ENCODE peak calls at places on chromosomes 12 and 14, in four cellular contexts. One of them, this sample, is unnamed.

GRCh38 chr14:54718046-54718445 is 151.1 kb downstream of the SAMD4A start:
- DNase-seq in MG63: no peak
- DNase-seq in right atrium auricular region: no peak
- DNase-seq in neuronal stem cell: no peak
- DNase-seq in this sample: no peak

GRCh38 chr12:14473707-14474287 is 93.9 kb downstream of the PLBD1 start:
- DNase-seq in MG63: no peak
- DNase-seq in neuronal stem cell: no peak
- DNase-seq in right atrium auricular region: no peak
- DNase-seq in this sample: no peak

GRCh38 chr12:63301311-63301710 is 150.3 kb upstream of the AVPR1A start:
- DNase-seq in right atrium auricular region: no peak
- DNase-seq in MG63: no peak
- DNase-seq in neuronal stem cell: no peak
- DNase-seq in this sample: no peak

GRCh38 chr12:31035944-31036665 is 37.6 kb upstream of the DDX11 start:
- DNase-seq in neuronal stem cell: no peak
- DNase-seq in right atrium auricular region: no peak
- DNase-seq in MG63: peak
- DNase-seq in this sample: peak

GRCh38 chr14:50045039-50045711 is 71.2 kb downstream of the VCPKMT start:
- DNase-seq in MG63: peak
- DNase-seq in right atrium auricular region: peak
- DNase-seq in neuronal stem cell: no peak
- DNase-seq in this sample: peak

GRCh38 chr14:54347044-54347443 is 49.8 kb upstream of the CDKN3 start:
- DNase-seq in neuronal stem cell: no peak
- DNase-seq in right atrium auricular region: no peak
- DNase-seq in MG63: no peak
- DNase-seq in this sample: no peak

GRCh38 chr12:1347294-1347693 is 247.1 kb downstream of the FBXL14 start:
- DNase-seq in MG63: no peak
- DNase-seq in right atrium auricular region: no peak
- DNase-seq in neuronal stem cell: no peak
- DNase-seq in this sample: no peak

GRCh38 chr14:104856869-104857860 is 7.9 kb upstream of the CEP170B start:
- DNase-seq in MG63: no peak
- DNase-seq in neuronal stem cell: no peak
- DNase-seq in right atrium auricular region: no peak
- DNase-seq in this sample: no peak

GRCh38 chr12:94244165-94245133 is 96.1 kb downstream of the PLXNC1 start:
- DNase-seq in neuronal stem cell: no peak
- DNase-seq in right atrium auricular region: no peak
- DNase-seq in MG63: no peak
- DNase-seq in this sample: no peak

GRCh38 chr14:54175298-54175942 is 218.8 kb upstream of the BMP4 start:
- DNase-seq in MG63: peak
- DNase-seq in neuronal stem cell: peak
- DNase-seq in right atrium auricular region: peak
- DNase-seq in this sample: no peak

GRCh38 chr12:95874452-95874851 is 15.7 kb downstream of the SNRPF start:
- DNase-seq in neuronal stem cell: no peak
- DNase-seq in right atrium auricular region: no peak
- DNase-seq in MG63: no peak
- DNase-seq in this sample: no peak

GRCh38 chr12:113469224-113469652 is 2.4 kb downstream of the LHX5 start:
- DNase-seq in right atrium auricular region: no peak
- DNase-seq in MG63: no peak
- DNase-seq in neuronal stem cell: no peak
- DNase-seq in this sample: no peak

GRCh38 chr12:113302466-113302865 is 32.4 kb downstream of the SLC8B1 start:
- DNase-seq in MG63: no peak
- DNase-seq in neuronal stem cell: no peak
- DNase-seq in right atrium auricular region: no peak
- DNase-seq in this sample: no peak

GRCh38 chr12:111434680-111435338 is 29.1 kb downstream of the SH2B3 start:
- DNase-seq in right atrium auricular region: peak
- DNase-seq in neuronal stem cell: no peak
- DNase-seq in MG63: peak
- DNase-seq in this sample: peak

GRCh38 chr14:39395555-39396254 is 36.5 kb downstream of the FBXO33 start:
- DNase-seq in MG63: no peak
- DNase-seq in neuronal stem cell: no peak
- DNase-seq in right atrium auricular region: no peak
- DNase-seq in this sample: no peak

GRCh38 chr12:14714437-14714836 is 18.0 kb upstream of the GUCY2C start:
- DNase-seq in MG63: no peak
- DNase-seq in right atrium auricular region: no peak
- DNase-seq in neuronal stem cell: no peak
- DNase-seq in this sample: no peak

GRCh38 chr14:73457935-73458218 is 469 bp downstream of the NUMB start:
- DNase-seq in MG63: peak
- DNase-seq in right atrium auricular region: no peak
- DNase-seq in neuronal stem cell: no peak
- DNase-seq in this sample: no peak

GRCh38 chr12:76713130-76713529 is 50.8 kb upstream of the ZDHHC17 start:
- DNase-seq in neuronal stem cell: no peak
- DNase-seq in right atrium auricular region: no peak
- DNase-seq in MG63: no peak
- DNase-seq in this sample: no peak

GRCh38 chr14:105475269-105475915 is 771 bp downstream of the CRIP2 start:
- DNase-seq in right atrium auricular region: no peak
- DNase-seq in MG63: peak
- DNase-seq in neuronal stem cell: no peak
- DNase-seq in this sample: no peak

GRCh38 chr12:70367268-70368141 is 1.4 kb downstream of the KCNMB4 start:
- DNase-seq in neuronal stem cell: peak
- DNase-seq in MG63: no peak
- DNase-seq in right atrium auricular region: no peak
- DNase-seq in this sample: no peak

GRCh38 chr12:130029151-130029550 is 125.3 kb upstream of the TMEM132D start:
- DNase-seq in MG63: no peak
- DNase-seq in right atrium auricular region: no peak
- DNase-seq in neuronal stem cell: no peak
- DNase-seq in this sample: no peak

GRCh38 chr14:50762001-50762930 is 68.7 kb downstream of the NIN start:
- DNase-seq in neuronal stem cell: no peak
- DNase-seq in MG63: peak
- DNase-seq in right atrium auricular region: no peak
- DNase-seq in this sample: no peak

GRCh38 chr12:75587340-75588106 is 76.1 kb upstream of the KRR1 start:
- DNase-seq in right atrium auricular region: no peak
- DNase-seq in MG63: no peak
- DNase-seq in neuronal stem cell: no peak
- DNase-seq in this sample: no peak

GRCh38 chr14:60621386-60621785 is 27.9 kb downstream of the SIX1 start:
- DNase-seq in neuronal stem cell: no peak
- DNase-seq in right atrium auricular region: no peak
- DNase-seq in MG63: no peak
- DNase-seq in this sample: no peak

GRCh38 chr12:21223930-21224329 is 92.9 kb downstream of the SLCO1B1 start:
- DNase-seq in right atrium auricular region: no peak
- DNase-seq in MG63: no peak
- DNase-seq in neuronal stem cell: peak
- DNase-seq in this sample: no peak

GRCh38 chr12:65827827-65828231 is 3.5 kb downstream of the HMGA2 start:
- DNase-seq in neuronal stem cell: no peak
- DNase-seq in right atrium auricular region: no peak
- DNase-seq in MG63: no peak
- DNase-seq in this sample: no peak

GRCh38 chr14:103624860-103625259 is 4.2 kb upstream of the KLC1 start:
- DNase-seq in neuronal stem cell: no peak
- DNase-seq in right atrium auricular region: peak
- DNase-seq in MG63: peak
- DNase-seq in this sample: peak
- H3K4me3 ChIP-seq in neuronal stem cell: no peak
- H3K4me3 ChIP-seq in right atrium auricular region: no peak
- H3K4me3 ChIP-seq in MG63: no peak
- H3K4me3 ChIP-seq in this sample: no peak

DNA sequence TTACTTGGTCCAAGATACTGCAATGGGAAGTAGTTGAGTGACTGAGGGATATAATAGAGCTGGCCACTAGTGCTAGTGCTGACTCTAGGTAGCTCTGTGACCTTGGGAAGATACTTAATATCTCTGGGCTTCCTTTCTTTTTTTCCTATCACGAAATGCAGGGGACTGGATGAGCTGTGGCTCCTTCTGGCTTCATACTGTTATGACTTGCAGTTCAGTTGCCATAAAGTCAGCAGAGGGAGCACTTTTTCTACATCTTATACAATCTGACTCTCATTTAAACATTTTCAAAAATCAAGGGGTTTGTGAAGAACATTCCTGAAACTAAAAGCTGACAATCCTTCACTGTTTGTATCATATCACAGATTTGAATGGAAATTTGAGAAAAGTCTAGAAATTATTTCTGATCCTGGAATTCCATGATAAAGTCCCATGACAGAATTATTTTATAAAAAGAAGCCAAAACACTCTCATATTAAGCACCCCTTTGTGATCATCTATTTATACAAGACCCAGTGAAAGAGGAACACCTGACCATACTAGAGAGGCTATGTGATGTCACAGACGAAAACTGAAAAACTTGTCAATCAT is 5.4 kb downstream of the BHLHE41 start:
- DNase-seq in MG63: no peak
- DNase-seq in neuronal stem cell: no peak
- DNase-seq in right atrium auricular region: no peak
- DNase-seq in this sample: no peak
- H3K4me3 ChIP-seq in MG63: no peak
- H3K4me3 ChIP-seq in neuronal stem cell: no peak
- H3K4me3 ChIP-seq in right atrium auricular region: no peak
- H3K4me3 ChIP-seq in this sample: no peak

DNA sequence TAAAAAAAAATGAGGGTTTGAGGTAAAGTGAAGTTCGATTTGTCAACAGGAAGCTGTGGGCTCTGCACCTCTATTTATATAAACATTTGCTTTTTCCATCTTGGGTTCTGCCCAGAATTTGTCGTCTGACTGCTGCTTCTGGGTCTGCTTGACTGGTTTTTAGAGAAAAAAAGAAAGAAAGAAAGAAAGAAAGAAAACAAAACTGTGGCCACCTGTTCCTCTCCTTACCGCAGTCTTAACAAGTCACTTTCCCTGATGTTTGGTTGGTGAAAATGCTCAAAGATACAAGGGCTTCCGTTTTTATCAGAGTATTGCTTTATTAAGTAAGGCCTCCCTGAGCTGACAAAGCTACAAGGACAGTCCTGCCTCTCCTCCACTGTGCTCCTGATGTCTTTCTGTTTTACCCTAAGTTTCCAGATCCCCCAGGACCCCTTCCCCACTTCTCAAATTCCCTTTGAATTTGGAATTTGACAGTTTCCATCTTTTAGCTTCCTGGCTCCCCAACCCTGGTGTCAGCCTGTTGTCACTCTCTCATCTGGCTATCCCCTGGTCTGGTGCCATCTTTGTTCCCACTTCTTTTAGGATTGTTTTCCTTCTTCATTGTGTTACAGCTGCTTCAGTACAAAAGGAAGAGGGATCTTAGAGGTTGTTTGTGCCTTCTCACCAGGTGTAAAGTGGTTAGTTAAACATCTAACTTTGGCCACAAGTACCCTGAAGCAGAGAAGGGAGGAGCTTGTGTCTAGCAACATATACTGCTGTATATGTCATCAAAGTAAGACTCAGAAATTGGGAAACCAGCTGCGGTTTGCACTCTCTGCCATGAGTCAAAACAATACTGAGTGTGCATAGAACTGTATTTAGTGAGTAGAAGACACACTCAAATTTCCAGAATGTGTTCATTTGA is 18.0 kb downstream of the MFAP5 start:
- DNase-seq in MG63: no peak
- DNase-seq in right atrium auricular region: peak
- DNase-seq in neuronal stem cell: no peak
- DNase-seq in this sample: no peak
- H3K4me3 ChIP-seq in MG63: no peak
- H3K4me3 ChIP-seq in right atrium auricular region: no peak
- H3K4me3 ChIP-seq in neuronal stem cell: no peak
- H3K4me3 ChIP-seq in this sample: no peak

GRCh38 chr12:51874013-51874412 is 13.9 kb upstream of the ANKRD33 start:
- DNase-seq in MG63: no peak
- DNase-seq in right atrium auricular region: no peak
- DNase-seq in neuronal stem cell: no peak
- DNase-seq in this sample: no peak
- H3K4me3 ChIP-seq in MG63: no peak
- H3K4me3 ChIP-seq in right atrium auricular region: no peak
- H3K4me3 ChIP-seq in neuronal stem cell: no peak
- H3K4me3 ChIP-seq in this sample: no peak

DNA sequence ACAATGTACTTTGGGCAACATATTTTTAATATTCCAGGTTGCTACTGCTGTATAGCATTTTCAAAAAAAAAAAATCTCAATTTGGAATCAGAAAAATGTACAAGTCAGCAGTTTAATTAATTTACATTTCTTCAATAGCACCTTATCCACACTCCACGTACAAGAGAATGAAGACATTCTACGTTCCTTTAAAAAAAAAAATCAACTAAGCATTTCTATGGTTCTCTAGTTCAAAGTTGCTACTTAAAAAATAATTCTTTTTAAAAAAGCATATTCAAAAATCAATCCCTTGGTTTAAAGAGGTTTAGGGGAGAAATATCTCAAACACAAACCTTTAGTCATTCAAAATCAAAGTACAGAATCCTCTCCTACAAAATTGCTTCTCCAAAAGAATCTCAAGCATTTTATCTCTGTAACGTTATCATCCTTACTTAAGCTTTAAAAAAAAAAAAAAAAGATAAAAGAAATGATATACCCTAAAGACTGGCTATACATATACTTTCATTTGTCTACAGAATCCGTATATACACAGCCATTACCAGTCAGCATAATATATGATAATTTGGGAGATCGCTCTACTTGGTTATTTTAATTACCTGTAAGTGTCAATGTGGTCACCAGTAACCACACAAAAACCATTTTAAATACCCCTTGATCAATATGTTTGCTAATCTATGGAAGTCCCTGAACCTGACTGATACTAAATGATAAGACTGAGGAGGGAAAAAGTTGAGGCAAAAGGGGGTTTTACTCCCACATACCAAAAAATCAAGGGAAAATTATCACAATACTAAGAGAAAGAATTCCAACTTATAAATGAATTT is 2.7 kb downstream of the MED13L start:
- DNase-seq in neuronal stem cell: no peak
- DNase-seq in right atrium auricular region: no peak
- DNase-seq in MG63: no peak
- DNase-seq in this sample: no peak
- H3K4me3 ChIP-seq in neuronal stem cell: no peak
- H3K4me3 ChIP-seq in right atrium auricular region: peak
- H3K4me3 ChIP-seq in MG63: peak
- H3K4me3 ChIP-seq in this sample: peak

This sample was measured in esophagus muscularis mucosa.